ENCODE peak calls at places on chromosomes 6 and 20, in four cellular contexts. One of them, this sample, is unnamed.

GRCh38 chr6:120005292-120005976 is 655.9 kb upstream of the MAN1A1 start:
- DNase-seq in brain microvascular endothelial cell: no peak
- DNase-seq in GF-D8: no peak
- DNase-seq in left ventricle myocardium inferior: no peak
- DNase-seq in this sample: no peak

GRCh38 chr20:33791959-33792597 is 19.1 kb upstream of the CHMP4B start:
- DNase-seq in brain microvascular endothelial cell: peak; percentile 60
- DNase-seq in GF-D8: no peak
- DNase-seq in left ventricle myocardium inferior: no peak
- DNase-seq in this sample: no peak

GRCh38 chr6:105873256-105873704 is 212.9 kb upstream of the PRDM1 start:
- DNase-seq in brain microvascular endothelial cell: no peak
- DNase-seq in GF-D8: no peak
- DNase-seq in left ventricle myocardium inferior: no peak
- DNase-seq in this sample: no peak

GRCh38 chr20:52404676-52405075 is 213.1 kb upstream of the ZFP64 start:
- DNase-seq in brain microvascular endothelial cell: no peak
- DNase-seq in GF-D8: no peak
- DNase-seq in left ventricle myocardium inferior: no peak
- DNase-seq in this sample: no peak

GRCh38 chr6:70131528-70131927 is 171.4 kb downstream of the COL9A1 start:
- DNase-seq in brain microvascular endothelial cell: no peak
- DNase-seq in GF-D8: no peak
- DNase-seq in left ventricle myocardium inferior: no peak
- DNase-seq in this sample: no peak

GRCh38 chr6:13814938-13815575 is 700 bp upstream of the MCUR1 start:
- DNase-seq in brain microvascular endothelial cell: no peak
- DNase-seq in GF-D8: no peak
- DNase-seq in left ventricle myocardium inferior: no peak
- DNase-seq in this sample: no peak

GRCh38 chr6:34301408-34301807 is 52.6 kb upstream of the SMIM29 start:
- DNase-seq in brain microvascular endothelial cell: peak; percentile 59
- DNase-seq in GF-D8: no peak
- DNase-seq in left ventricle myocardium inferior: peak; percentile 66
- DNase-seq in this sample: no peak

GRCh38 chr6:52360601-52361346 is 1.2 kb upstream of the PAQR8 start:
- DNase-seq in brain microvascular endothelial cell: no peak
- DNase-seq in GF-D8: no peak
- DNase-seq in left ventricle myocardium inferior: no peak
- DNase-seq in this sample: no peak

GRCh38 chr6:11241793-11242201 is 9.3 kb upstream of the NEDD9 start:
- DNase-seq in brain microvascular endothelial cell: peak; percentile 57
- DNase-seq in GF-D8: no peak
- DNase-seq in left ventricle myocardium inferior: peak; percentile 36
- DNase-seq in this sample: no peak

GRCh38 chr6:127462391-127462790 is 3.2 kb upstream of the KIAA0408 start:
- DNase-seq in brain microvascular endothelial cell: no peak
- DNase-seq in GF-D8: no peak
- DNase-seq in left ventricle myocardium inferior: no peak
- DNase-seq in this sample: no peak

This sample was measured in NCI-H226.